ENCODE peak calls at places on chromosomes 4 and X, in four cellular contexts. One of them, this sample, is unnamed.

GRCh38 chr4:40316782-40317635 is 18.1 kb upstream of the CHRNA9 start:
- DNase-seq in GM13976: peak
- DNase-seq in psoas muscle: no peak
- DNase-seq in mesothelial cell of epicardium: peak
- DNase-seq in this sample: peak

GRCh38 chr4:124713213-124713592 is 671 bp upstream of the ANKRD50 start:
- DNase-seq in GM13976: peak
- DNase-seq in psoas muscle: peak
- DNase-seq in mesothelial cell of epicardium: peak
- DNase-seq in this sample: peak

GRCh38 chr4:10728016-10728415 is 43.4 kb upstream of the CLNK start:
- DNase-seq in GM13976: no peak
- DNase-seq in psoas muscle: no peak
- DNase-seq in mesothelial cell of epicardium: no peak
- DNase-seq in this sample: no peak

GRCh38 chr4:95979961-95980876 is 140.3 kb downstream of the PDHA2 start:
- DNase-seq in GM13976: no peak
- DNase-seq in psoas muscle: no peak
- DNase-seq in mesothelial cell of epicardium: no peak
- DNase-seq in this sample: no peak

GRCh38 chrX:40778861-40779575 is 43.7 kb upstream of the MED14 start:
- DNase-seq in GM13976: no peak
- DNase-seq in psoas muscle: no peak
- DNase-seq in mesothelial cell of epicardium: no peak
- DNase-seq in this sample: no peak

GRCh38 chr4:6527683-6528595 is 47.0 kb upstream of the MAN2B2 start:
- DNase-seq in GM13976: no peak
- DNase-seq in psoas muscle: no peak
- DNase-seq in mesothelial cell of epicardium: no peak
- DNase-seq in this sample: no peak

GRCh38 chr4:7411896-7412585 is 22.7 kb downstream of the PSAPL1 start:
- DNase-seq in GM13976: no peak
- DNase-seq in psoas muscle: no peak
- DNase-seq in mesothelial cell of epicardium: no peak
- DNase-seq in this sample: no peak

GRCh38 chrX:10208953-10209352 is 52.2 kb downstream of the CLCN4 start:
- DNase-seq in GM13976: no peak
- DNase-seq in psoas muscle: no peak
- DNase-seq in mesothelial cell of epicardium: no peak
- DNase-seq in this sample: no peak

GRCh38 chr4:70895846-70896435 is 6.2 kb upstream of the MOB1B start:
- DNase-seq in GM13976: no peak
- DNase-seq in psoas muscle: no peak
- DNase-seq in mesothelial cell of epicardium: no peak
- DNase-seq in this sample: no peak

GRCh38 chr4:128322986-128323385 is 35.4 kb upstream of the PGRMC2 start:
- DNase-seq in GM13976: no peak
- DNase-seq in psoas muscle: no peak
- DNase-seq in mesothelial cell of epicardium: no peak
- DNase-seq in this sample: no peak

GRCh38 chr4:16608611-16609125 is 289.8 kb downstream of the LDB2 start:
- DNase-seq in GM13976: no peak
- DNase-seq in psoas muscle: no peak
- DNase-seq in mesothelial cell of epicardium: no peak
- DNase-seq in this sample: no peak

GRCh38 chr4:36064147-36064546 is 180.2 kb downstream of the ARAP2 start:
- DNase-seq in GM13976: no peak
- DNase-seq in psoas muscle: no peak
- DNase-seq in mesothelial cell of epicardium: no peak
- DNase-seq in this sample: no peak

GRCh38 chrX:1545776-1546408 is 8.9 kb upstream of the P2RY8 start:
- DNase-seq in GM13976: no peak
- DNase-seq in psoas muscle: no peak
- DNase-seq in mesothelial cell of epicardium: no peak
- DNase-seq in this sample: no peak

GRCh38 chr4:168527560-168527959 is 30.7 kb downstream of the PALLD start:
- DNase-seq in GM13976: no peak
- DNase-seq in psoas muscle: no peak
- DNase-seq in mesothelial cell of epicardium: no peak
- DNase-seq in this sample: no peak

GRCh38 chr4:151692821-151693504 is 67.8 kb downstream of the GATB start:
- DNase-seq in GM13976: no peak
- DNase-seq in psoas muscle: no peak
- DNase-seq in mesothelial cell of epicardium: no peak
- DNase-seq in this sample: no peak

GRCh38 chr4:152581536-152582160 is 45.8 kb upstream of the FBXW7 start:
- DNase-seq in GM13976: no peak
- DNase-seq in psoas muscle: no peak
- DNase-seq in mesothelial cell of epicardium: no peak
- DNase-seq in this sample: no peak

GRCh38 chr4:2042947-2043395 is 16.2 kb upstream of the NAT8L start:
- DNase-seq in GM13976: no peak
- DNase-seq in psoas muscle: no peak
- DNase-seq in mesothelial cell of epicardium: no peak
- DNase-seq in this sample: no peak

GRCh38 chr4:8188743-8189550 is 10.1 kb upstream of the SH3TC1 start:
- DNase-seq in GM13976: no peak
- DNase-seq in psoas muscle: peak
- DNase-seq in mesothelial cell of epicardium: no peak
- DNase-seq in this sample: peak

GRCh38 chrX:1390621-1391369 is 1.1 kb downstream of the SLC25A6 start:
- DNase-seq in GM13976: no peak
- DNase-seq in psoas muscle: peak
- DNase-seq in mesothelial cell of epicardium: peak
- DNase-seq in this sample: peak

GRCh38 chr4:1939664-1940509 is 68.7 kb downstream of the NSD2 start:
- DNase-seq in GM13976: no peak
- DNase-seq in psoas muscle: no peak
- DNase-seq in mesothelial cell of epicardium: no peak
- DNase-seq in this sample: no peak

GRCh38 chrX:117995378-117995777 is 121.2 kb downstream of the KLHL13 start:
- DNase-seq in GM13976: no peak
- DNase-seq in psoas muscle: no peak
- DNase-seq in mesothelial cell of epicardium: no peak
- DNase-seq in this sample: no peak

GRCh38 chr4:127069675-127070074 is 563.1 kb upstream of the INTU start:
- DNase-seq in GM13976: no peak
- DNase-seq in psoas muscle: no peak
- DNase-seq in mesothelial cell of epicardium: no peak
- DNase-seq in this sample: no peak

GRCh38 chr4:70666369-70666768 is at the start of gene JCHAIN:
- DNase-seq in GM13976: no peak
- DNase-seq in psoas muscle: no peak
- DNase-seq in mesothelial cell of epicardium: no peak
- DNase-seq in this sample: no peak

GRCh38 chr4:181597766-181598165 is 645.4 kb upstream of the TENM3 start:
- DNase-seq in GM13976: no peak
- DNase-seq in psoas muscle: no peak
- DNase-seq in mesothelial cell of epicardium: no peak
- DNase-seq in this sample: no peak

GRCh38 chr4:86035688-86036087 is 324.2 kb downstream of the MAPK10 start:
- DNase-seq in GM13976: no peak
- DNase-seq in psoas muscle: no peak
- DNase-seq in mesothelial cell of epicardium: no peak
- DNase-seq in this sample: no peak

This sample was measured in breast epithelium.